ENCODE peak calls at places on chromosomes 3 and 15, in nine cellular contexts. K is RCC 7860; S is NCI-H510A treated with DMSO at 0.1 percent for 48 hours; B is choroid plexus epithelial cell; R is stimulated activated CD4-positive, alpha-beta T cell treated with anti-CD3 and anti-CD28 coated beads, TNF-alpha, amount 100 ng/mL, for 4 hours; M is astrocyte of the spinal cord; U is left lobe of liver; T is AG08395; X is stimulated activated CD8-positive, alpha-beta memory T cell treated with anti-CD3 and anti-CD28 coated beads, Interleukin-2, amount 100 ng/mL, for 1 hour. D is an unnamed sample.

GRCh38 chr3:55797084-55797483 is 310.0 kb upstream of the WNT5A start:
- DNase-seq in R (no peak), M (no peak), X (no peak), U (no peak), K (no peak), B (no peak), S (no peak), T (no peak), D (no peak)

GRCh38 chr3:72310028-72310987 is 525.4 kb upstream of the PROK2 start:
- DNase-seq in R (no peak), S (peak), K (no peak), M (peak), B (peak), T (peak), U (no peak), X (no peak), D (peak)

GRCh38 chr3:101824691-101825090 is 24.6 kb upstream of the NFKBIZ start:
- DNase-seq in U (no peak), X (no peak), K (peak), M (no peak), T (peak), R (no peak), S (no peak), B (peak), D (no peak)

GRCh38 chr15:34665498-34666116 is 82.2 kb upstream of the GOLGA8B start:
- DNase-seq in S (no peak), R (no peak), T (no peak), M (no peak), K (no peak), X (no peak), B (no peak), U (no peak), D (no peak)

GRCh38 chr15:84775867-84776449 is 27.6 kb downstream of the ZNF592 start:
- DNase-seq in B (no peak), T (no peak), S (no peak), U (no peak), K (no peak), M (no peak), X (no peak), R (no peak), D (no peak)

GRCh38 chr3:85939026-85939616 is 980.3 kb downstream of the CADM2 start:
- DNase-seq in B (peak), R (no peak), T (no peak), S (peak), X (no peak), K (no peak), U (no peak), M (peak), D (no peak)

GRCh38 chr3:45412731-45413130 is 24.4 kb downstream of the LARS2 start:
- DNase-seq in S (no peak), U (no peak), X (no peak), R (no peak), M (no peak), T (no peak), K (no peak), B (no peak), D (no peak)

GRCh38 chr3:185503467-185503975 is 4.7 kb upstream of the TMEM41A start:
- DNase-seq in X (no peak), T (no peak), M (no peak), R (no peak), S (no peak), K (no peak), B (no peak), U (no peak), D (peak)

GRCh38 chr3:32557640-32558352 is 12.9 kb downstream of the DYNC1LI1 start:
- DNase-seq in R (no peak), K (no peak), M (no peak), X (no peak), S (peak), T (no peak), U (no peak), B (no peak), D (no peak)

GRCh38 chr15:49115062-49115461 is 40.3 kb downstream of the COPS2 start:
- DNase-seq in S (no peak), R (no peak), U (no peak), K (no peak), B (no peak), X (no peak), M (no peak), T (no peak), D (no peak)

GRCh38 chr3:42498791-42499477 is 3.5 kb upstream of the VIPR1 start:
- DNase-seq in B (no peak), X (no peak), M (no peak), U (peak), S (no peak), T (no peak), R (no peak), K (no peak), D (no peak)

GRCh38 chr3:79032686-79033318 is 735.0 kb downstream of the ROBO1 start:
- DNase-seq in T (peak), S (peak), X (no peak), M (peak), U (no peak), B (peak), K (peak), R (no peak), D (no peak)

GRCh38 chr3:9862391-9863235 is 17.4 kb downstream of the CIDEC start:
- DNase-seq in X (no peak), U (peak), K (no peak), R (peak), B (peak), T (peak), M (peak), S (no peak), D (peak)

GRCh38 chr15:77107531-77108355 is 36.8 kb upstream of the TSPAN3 start:
- DNase-seq in S (peak), B (peak), M (peak), T (peak), X (peak), U (no peak), K (peak), R (peak), D (peak)

GRCh38 chr3:49616061-49616460 is 58.1 kb upstream of the APEH start:
- DNase-seq in B (no peak), M (no peak), X (no peak), U (no peak), R (no peak), T (no peak), S (no peak), K (no peak), D (no peak)

GRCh38 chr3:160801386-160802118 is 45.5 kb downstream of the PPM1L start:
- DNase-seq in U (peak), X (no peak), B (peak), R (no peak), T (peak), K (peak), M (peak), S (no peak), D (peak)

GRCh38 chr15:41417418-41417811 is 520 bp downstream of the RTF1 start:
- DNase-seq in B (peak), T (peak), S (no peak), U (peak), R (no peak), K (no peak), M (peak), X (peak), D (peak)

GRCh38 chr3:149655826-149656599 is 1.8 kb downstream of the WWTR1 start:
- DNase-seq in T (no peak), K (peak), M (no peak), B (no peak), S (no peak), U (no peak), R (no peak), X (no peak), D (no peak)

GRCh38 chr15:35181538-35181937 is 96.4 kb upstream of the NANOGP8 start:
- DNase-seq in X (no peak), R (no peak), S (no peak), U (no peak), K (no peak), T (no peak), B (peak), M (peak), D (no peak)

GRCh38 chr3:87771338-87772059 is 287.3 kb downstream of the CGGBP1 start:
- DNase-seq in R (no peak), U (no peak), X (no peak), K (peak), S (no peak), B (peak), T (no peak), M (no peak), D (no peak)

GRCh38 chr15:38691951-38692788 is 127.6 kb upstream of the RASGRP1 start:
- DNase-seq in M (no peak), U (no peak), B (peak), R (no peak), T (no peak), X (no peak), S (no peak), K (no peak), D (no peak)

GRCh38 chr3:146326875-146327543 is 76.1 kb upstream of the PLSCR4 start:
- DNase-seq in K (no peak), T (peak), M (peak), U (peak), B (peak), R (no peak), S (no peak), X (no peak), D (peak)

GRCh38 chr3:190722181-190722905 is 140.2 kb downstream of the GMNC start:
- DNase-seq in X (no peak), T (no peak), U (no peak), M (no peak), S (no peak), K (no peak), B (peak), R (no peak), D (no peak)

GRCh38 chr15:35618260-35619188 is 72.6 kb upstream of the DPH6 start:
- DNase-seq in X (no peak), S (no peak), B (peak), M (no peak), R (no peak), K (no peak), U (no peak), T (no peak), D (no peak)

GRCh38 chr3:124119056-124119721 is 127.3 kb upstream of the ROPN1 start:
- DNase-seq in M (peak), S (no peak), B (peak), T (peak), X (no peak), K (peak), U (no peak), R (no peak), D (no peak)

GRCh38 chr3:141412087-141412935 is 44.0 kb downstream of the ZBTB38 start:
- DNase-seq in K (no peak), S (peak), U (no peak), X (peak), R (no peak), B (peak), M (peak), T (peak), D (peak)

GRCh38 chr3:44584646-44585501 is at the start of gene ZNF660:
- DNase-seq in K (no peak), U (no peak), T (peak), S (peak), M (peak), B (peak), R (no peak), X (no peak), D (peak)

GRCh38 chr3:42544492-42545283 is 37.1 kb downstream of the SEC22C start:
- DNase-seq in X (no peak), S (peak), K (no peak), R (no peak), B (peak), U (peak), M (peak), T (peak), D (peak)

GRCh38 chr15:68767833-68768232 is 52.9 kb downstream of the ANP32A start:
- DNase-seq in S (no peak), U (no peak), T (no peak), X (no peak), R (no peak), M (no peak), K (no peak), B (no peak), D (no peak)